ENCODE peak calls at places on chromosome 4, in seven cellular contexts. T is tibial nerve, S is GM23338, M is GM13976, N is left lung, F is fibroblast of pulmonary artery, G is thoracic aorta. O is an unnamed sample.

GRCh38 chr4:47752214-47752613 is 85.7 kb downstream of the CORIN start:
- DNase-seq in F (no peak), N (no peak), T (no peak), M (no peak), G (no peak), S (no peak), O (no peak)

GRCh38 chr4:107931775-107932321 is 499 bp downstream of the CYP2U1 start:
- DNase-seq in S (peak), N (peak), T (peak), F (no peak), M (no peak), G (no peak), O (no peak)

GRCh38 chr4:31370866-31371465 is 650.8 kb downstream of the PCDH7 start:
- DNase-seq in T (no peak), M (peak), S (peak), N (no peak), G (no peak), F (peak), O (peak)

GRCh38 chr4:6029254-6029653 is 11.0 kb upstream of the C4orf50 start:
- DNase-seq in N (no peak), G (no peak), M (no peak), T (no peak), S (peak), F (no peak), O (no peak)

GRCh38 chr4:163701915-163702314 is 207.4 kb downstream of the TMA16 start:
- DNase-seq in S (no peak), M (peak), N (no peak), T (no peak), F (no peak), G (no peak), O (no peak)

GRCh38 chr4:8847331-8847730 is 24.3 kb downstream of the HMX1 start:
- DNase-seq in S (no peak), G (no peak), M (no peak), F (no peak), T (no peak), N (peak), O (peak)

GRCh38 chr4:13544556-13545393 is 467 bp upstream of the NKX3-2 start:
- DNase-seq in N (peak), G (no peak), F (peak), T (peak), S (peak), M (peak), O (peak)

GRCh38 chr4:42104521-42104920 is 47.9 kb downstream of the BEND4 start:
- DNase-seq in S (no peak), F (peak), G (no peak), T (no peak), N (no peak), M (no peak), O (peak)

GRCh38 chr4:29372971-29373370 is 1347.2 kb upstream of the PCDH7 start:
- DNase-seq in M (no peak), N (no peak), G (no peak), S (no peak), T (no peak), F (no peak), O (no peak)

GRCh38 chr4:16626945-16627344 is 271.5 kb downstream of the LDB2 start:
- DNase-seq in T (peak), N (no peak), F (peak), S (no peak), M (no peak), G (no peak), O (no peak)

GRCh38 chr4:170589597-170590191 is 499.9 kb upstream of the AADAT start:
- DNase-seq in N (no peak), G (no peak), F (peak), M (peak), S (peak), T (no peak), O (peak)
- TF ChIP-seq CTCF in N (no peak), G (peak), F (no peak), M (no peak), S (peak), T (no peak), O (peak)

DNA sequence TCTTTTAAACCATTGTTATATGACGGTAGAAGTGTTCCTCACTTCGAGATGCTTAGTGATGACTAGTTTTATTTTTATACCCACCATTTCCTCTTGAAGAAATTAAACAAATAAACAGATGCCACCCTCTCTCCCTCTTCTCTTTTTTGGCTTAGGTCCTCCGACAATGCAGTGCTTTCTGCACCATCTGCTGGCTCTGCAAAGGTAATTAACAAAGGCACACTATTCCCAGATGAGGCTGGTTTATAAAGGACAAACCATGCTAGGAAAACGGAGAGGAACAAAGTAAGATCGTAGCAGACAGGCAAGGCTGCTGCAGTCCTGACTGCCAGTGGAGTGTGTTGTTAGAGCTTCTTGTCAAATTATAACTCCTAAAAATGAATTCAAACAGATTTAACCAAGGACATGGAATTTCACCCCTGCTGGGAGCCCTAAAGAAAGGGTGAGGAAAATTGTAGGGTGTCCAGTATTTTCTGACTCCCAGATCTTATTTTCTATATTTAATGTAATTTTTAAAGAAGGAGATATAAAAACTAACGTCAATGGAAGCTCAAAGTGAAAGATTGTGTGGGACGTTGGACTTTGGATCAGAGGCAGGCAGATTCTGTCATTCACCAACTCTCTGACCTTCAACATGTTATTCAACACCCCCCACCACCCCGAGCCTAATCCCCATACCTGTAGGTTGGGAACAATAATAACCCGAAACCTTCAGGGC is 142.1 kb downstream of the CPEB2 start:
- DNase-seq in G (no peak), N (no peak), M (no peak), T (no peak), S (no peak), F (no peak), O (no peak)
- TF ChIP-seq CTCF in G (no peak), N (no peak), M (peak), T (no peak), S (peak), F (no peak), O (peak)

DNA sequence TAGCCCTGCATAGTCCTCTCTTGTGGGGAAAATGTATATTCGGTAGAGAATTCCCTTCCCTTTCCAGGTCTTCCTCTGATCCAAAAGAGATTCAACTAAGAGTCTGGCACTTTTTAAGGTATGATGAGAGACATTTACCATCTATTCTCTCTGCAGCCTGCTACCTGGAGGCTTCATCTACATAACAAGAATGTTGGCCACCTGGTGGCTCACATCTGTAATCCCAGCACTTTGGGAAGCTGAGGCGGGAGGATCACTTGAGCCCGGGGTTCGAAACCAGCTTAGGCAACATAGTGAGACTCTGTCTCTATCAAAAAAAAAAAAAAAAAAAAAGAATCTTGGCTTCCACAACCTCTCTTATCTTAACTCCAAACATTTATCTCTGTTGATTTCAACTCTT is 40.4 kb upstream of the NOCT start:
- DNase-seq in M (no peak), S (peak), T (no peak), G (no peak), N (no peak), F (no peak), O (no peak)
- TF ChIP-seq CTCF in M (no peak), S (peak), T (no peak), G (no peak), N (no peak), F (no peak), O (no peak)

DNA sequence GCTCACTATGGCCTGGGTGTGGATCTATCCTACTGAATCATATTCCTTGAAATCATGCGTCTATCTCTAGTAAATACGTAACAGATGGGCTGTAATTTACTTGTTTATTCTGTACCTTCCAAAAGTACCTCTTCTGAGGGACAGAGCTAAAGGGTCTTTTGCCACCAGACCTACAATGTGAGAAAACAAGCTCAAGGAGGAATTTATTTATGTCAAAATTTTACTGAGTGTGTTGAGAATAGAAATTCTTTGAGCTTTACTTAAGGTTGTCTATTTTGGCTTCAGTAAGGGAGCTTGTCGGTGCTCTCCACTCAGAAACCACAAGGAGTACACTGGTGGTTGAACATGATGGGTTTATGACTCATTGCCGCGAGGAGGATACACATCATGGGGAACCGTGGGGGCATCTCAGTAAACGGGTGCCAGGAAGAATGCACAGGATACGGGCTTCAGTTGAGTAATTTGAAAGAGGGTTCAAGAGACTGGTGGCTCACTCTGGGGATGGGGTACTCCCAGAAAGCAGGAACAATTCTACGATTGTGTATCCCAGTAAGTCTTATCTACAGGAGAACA is 3.0 kb downstream of the ANK2 start:
- DNase-seq in N (no peak), M (peak), F (peak), G (no peak), T (no peak), S (no peak), O (no peak)
- TF ChIP-seq CTCF in N (no peak), M (no peak), F (no peak), G (no peak), T (no peak), S (no peak), O (no peak)

GRCh38 chr4:156575430-156576073 is 396.0 kb downstream of the PDGFC start:
- DNase-seq in M (no peak), F (peak), S (peak), T (no peak), G (no peak), N (no peak), O (no peak)
- TF ChIP-seq CTCF in M (no peak), F (no peak), S (peak), T (no peak), G (no peak), N (no peak), O (no peak)

GRCh38 chr4:157808796-157809408 is 363.9 kb downstream of the GASK1B start:
- DNase-seq in T (no peak), N (no peak), G (no peak), M (no peak), S (no peak), F (no peak), O (no peak)

GRCh38 chr4:157803441-157804168 is 369.2 kb downstream of the GASK1B start:
- DNase-seq in S (no peak), M (no peak), F (no peak), T (no peak), N (no peak), G (no peak), O (no peak)

GRCh38 chr4:157804169-157804543 is 368.7 kb downstream of the GASK1B start:
- DNase-seq in M (no peak), T (no peak), N (no peak), S (no peak), F (no peak), G (no peak), O (no peak)

GRCh38 chr4:157806176-157806575 is 366.6 kb downstream of the GASK1B start:
- DNase-seq in N (no peak), F (no peak), M (no peak), S (no peak), T (no peak), G (no peak), O (no peak)

DNA sequence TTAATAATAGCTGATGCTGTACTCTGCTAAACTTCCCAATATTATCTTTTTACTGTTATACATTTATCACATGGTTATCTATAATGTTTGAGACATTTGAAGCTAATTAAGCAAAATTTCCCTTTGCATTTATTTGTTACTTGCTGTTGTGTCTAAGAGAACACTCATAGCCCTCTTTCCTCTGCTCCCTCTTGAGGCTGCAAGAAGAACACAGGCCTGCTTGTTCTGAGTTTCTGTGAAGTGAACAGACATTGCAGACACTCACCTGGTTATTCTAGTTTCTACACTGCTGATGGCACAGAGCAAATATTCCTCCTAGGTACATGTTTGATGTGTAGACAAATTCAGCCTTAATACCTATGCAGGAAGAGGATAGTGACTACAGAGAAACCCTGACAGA is 367.8 kb downstream of the GASK1B start:
- DNase-seq in G (no peak), S (peak), T (no peak), M (no peak), F (peak), N (no peak), O (no peak)
- TF ChIP-seq CTCF in G (peak), S (peak), T (peak), M (no peak), F (peak), N (peak), O (peak)

GRCh38 chr4:121998024-121998423 is 46.2 kb upstream of the TRPC3 start:
- DNase-seq in G (no peak), T (no peak), N (no peak), S (peak), F (no peak), M (no peak), O (peak)
- TF ChIP-seq CTCF in G (no peak), T (no peak), N (no peak), S (peak), F (no peak), M (no peak), O (no peak)

GRCh38 chr4:145618912-145619638 is at the start of gene MMAA:
- DNase-seq in G (peak), M (peak), S (peak), N (peak), F (peak), T (peak), O (peak)

GRCh38 chr4:145614235-145614615 is 5.0 kb upstream of the MMAA start:
- DNase-seq in N (no peak), G (no peak), M (no peak), F (no peak), T (no peak), S (no peak), O (no peak)

GRCh38 chr4:145623831-145624230 is 4.6 kb downstream of the MMAA start:
- DNase-seq in T (no peak), S (no peak), N (no peak), M (no peak), G (no peak), F (peak), O (no peak)

GRCh38 chr4:145618210-145618911 is 824 bp upstream of the MMAA start:
- DNase-seq in T (peak), S (no peak), F (peak), G (no peak), N (no peak), M (peak), O (no peak)

GRCh38 chr4:145619639-145619996 is 433 bp downstream of the MMAA start:
- DNase-seq in G (peak), T (no peak), F (peak), N (peak), S (peak), M (no peak), O (no peak)
- TF ChIP-seq CTCF in G (no peak), T (no peak), F (no peak), N (no peak), S (no peak), M (no peak), O (no peak)

GRCh38 chr4:175252642-175253041 is 334.5 kb downstream of the ADAM29 start:
- DNase-seq in T (no peak), F (no peak), G (no peak), M (no peak), S (peak), N (no peak), O (no peak)

GRCh38 chr4:175253184-175253902 is 335.2 kb downstream of the ADAM29 start:
- DNase-seq in G (no peak), T (no peak), F (peak), S (peak), N (no peak), M (peak), O (no peak)
- TF ChIP-seq CTCF in G (no peak), T (no peak), F (peak), S (peak), N (no peak), M (no peak), O (peak)

GRCh38 chr4:73259552-73260140 is 1.0 kb upstream of the ANKRD17 start:
- DNase-seq in G (no peak), F (no peak), M (no peak), N (no peak), S (peak), T (no peak), O (no peak)

GRCh38 chr4:73257242-73257994 is 1.2 kb downstream of the ANKRD17 start:
- DNase-seq in S (peak), G (peak), N (peak), F (peak), M (peak), T (peak), O (peak)

GRCh38 chr4:73258668-73259551 is at the start of gene ANKRD17:
- DNase-seq in F (peak), G (peak), M (peak), S (peak), N (peak), T (peak), O (peak)

GRCh38 chr4:73257995-73258667 is 467 bp downstream of the ANKRD17 start:
- DNase-seq in S (peak), N (peak), M (peak), F (peak), G (peak), T (peak), O (peak)
- TF ChIP-seq CTCF in S (peak), N (peak), M (peak), F (no peak), G (peak), T (peak), O (peak)